ENCODE peak calls at places on chromosomes 13 and 19, in four cellular contexts. N is HEK293T, V is K562, J is HepG2. Q is an unnamed sample.

GRCh38 chr13:69828527-69828926 is 279.1 kb upstream of the ATXN8OS start:
- DNase-seq in N (peak; percentile 69), V (no peak), J (no peak), Q (peak; percentile 19)

GRCh38 chr13:95153647-95154405 is 147.4 kb downstream of the ABCC4 start:
- DNase-seq in N (no peak), V (no peak), J (no peak), Q (no peak)

GRCh38 chr19:38061294-38061693 is 154.3 kb downstream of the SIPA1L3 start:
- DNase-seq in N (no peak), V (no peak), J (no peak), Q (no peak)

GRCh38 chr19:53991224-53992113 is at the start of gene CACNG6:
- DNase-seq in N (peak; percentile 49), V (peak; percentile 20), J (no peak), Q (peak; percentile 69)

GRCh38 chr19:3187662-3188511 is 2.2 kb downstream of the NCLN start:
- DNase-seq in N (no peak), V (no peak), J (no peak), Q (no peak)

GRCh38 chr19:50873056-50873455 is at the start of gene KLK2:
- DNase-seq in N (no peak), V (no peak), J (no peak), Q (no peak)

GRCh38 chr13:106152047-106152446 is 383.4 kb downstream of the EFNB2 start:
- DNase-seq in N (no peak), V (no peak), J (no peak), Q (no peak)

GRCh38 chr13:49354719-49355118 is 89.1 kb downstream of the CAB39L start:
- DNase-seq in N (no peak), V (no peak), J (peak; percentile 25), Q (no peak)

GRCh38 chr19:55616395-55616875 is 7.9 kb downstream of the ZNF784 start:
- DNase-seq in N (no peak), V (no peak), J (no peak), Q (no peak)

GRCh38 chr13:113390874-113391497 is 27.1 kb upstream of the GRTP1 start:
- DNase-seq in N (no peak), V (no peak), J (no peak), Q (peak; percentile 60)

GRCh38 chr13:66618702-66619101 is 611.4 kb downstream of the PCDH9 start:
- DNase-seq in N (peak; percentile 87), V (peak; percentile 9), J (peak; percentile 5), Q (no peak)

GRCh38 chr13:40878321-40878720 is 88.9 kb downstream of the SLC25A15 start:
- DNase-seq in N (no peak), V (no peak), J (no peak), Q (no peak)

GRCh38 chr13:109782066-109782822 is 4.1 kb downstream of the IRS2 start:
- DNase-seq in N (no peak), V (no peak), J (no peak), Q (no peak)

GRCh38 chr13:25501231-25501630 is 129.5 kb downstream of the ATP8A2 start:
- DNase-seq in N (no peak), V (no peak), J (no peak), Q (no peak)

GRCh38 chr13:27374650-27375049 is 49.8 kb upstream of the GTF3A start:
- DNase-seq in N (peak; percentile 81), V (peak; percentile 69), J (peak; percentile 74), Q (peak; percentile 66)

GRCh38 chr13:94704347-94705080 is 7.8 kb downstream of the SOX21 start:
- DNase-seq in N (no peak), V (no peak), J (no peak), Q (peak; percentile 32)

GRCh38 chr19:43636121-43636683 is 3.4 kb downstream of the CADM4 start:
- DNase-seq in N (no peak), V (no peak), J (peak; percentile 24), Q (peak; percentile 62)

GRCh38 chr19:23116802-23117571 is at the start of gene ZNF730:
- DNase-seq in N (no peak), V (peak; percentile 38), J (no peak), Q (peak; percentile 84)

GRCh38 chr19:29537601-29538000 is 11.8 kb downstream of the VSTM2B start:
- DNase-seq in N (no peak), V (no peak), J (no peak), Q (no peak)

GRCh38 chr13:74132152-74132767 is 1.9 kb downstream of the KLF12 start:
- DNase-seq in N (peak; percentile 47), V (no peak), J (peak; percentile 15), Q (no peak)

GRCh38 chr13:45690636-45691035 is 11.5 kb upstream of the CBY2 start:
- DNase-seq in N (no peak), V (no peak), J (no peak), Q (no peak)

GRCh38 chr13:109274188-109274821 is 512.1 kb downstream of the IRS2 start:
- DNase-seq in N (no peak), V (no peak), J (no peak), Q (peak; percentile 21)

GRCh38 chr19:5547881-5548280 is 19.9 kb downstream of the TINCR start:
- DNase-seq in N (peak; percentile 70), V (peak; percentile 47), J (peak; percentile 38), Q (peak; percentile 69)

GRCh38 chr13:98541701-98542203 is 35.2 kb downstream of the STK24 start:
- DNase-seq in N (peak; percentile 30), V (no peak), J (no peak), Q (no peak)

GRCh38 chr13:39887424-39887823 is 232.0 kb downstream of the COG6 start:
- DNase-seq in N (no peak), V (no peak), J (no peak), Q (no peak)

GRCh38 chr19:17021793-17022590 is 4.6 kb downstream of the CPAMD8 start:
- DNase-seq in N (no peak), V (no peak), J (peak; percentile 11), Q (no peak)

GRCh38 chr13:25037057-25037813 is 58.7 kb upstream of the PABPC3 start:
- DNase-seq in N (peak; percentile 39), V (peak; percentile 17), J (peak; percentile 52), Q (peak; percentile 55)

GRCh38 chr13:24821207-24821606 is 57.2 kb downstream of the RNF17 start:
- DNase-seq in N (no peak), V (no peak), J (no peak), Q (no peak)

GRCh38 chr13:110274687-110275086 is 32.3 kb downstream of the COL4A1 start:
- DNase-seq in N (no peak), V (no peak), J (no peak), Q (no peak)

GRCh38 chr19:34596115-34596514 is 80.8 kb downstream of the SCGB2B2 start:
- DNase-seq in N (no peak), V (no peak), J (no peak), Q (no peak)

GRCh38 chr19:34597596-34597995 is 79.4 kb downstream of the SCGB2B2 start:
- DNase-seq in N (no peak), V (no peak), J (no peak), Q (no peak)

GRCh38 chr19:34598217-34599155 is 78.5 kb downstream of the SCGB2B2 start:
- DNase-seq in N (no peak), V (no peak), J (no peak), Q (no peak)

GRCh38 chr19:34596989-34597388 is 80.0 kb downstream of the SCGB2B2 start:
- DNase-seq in N (no peak), V (no peak), J (no peak), Q (no peak)

DNA sequence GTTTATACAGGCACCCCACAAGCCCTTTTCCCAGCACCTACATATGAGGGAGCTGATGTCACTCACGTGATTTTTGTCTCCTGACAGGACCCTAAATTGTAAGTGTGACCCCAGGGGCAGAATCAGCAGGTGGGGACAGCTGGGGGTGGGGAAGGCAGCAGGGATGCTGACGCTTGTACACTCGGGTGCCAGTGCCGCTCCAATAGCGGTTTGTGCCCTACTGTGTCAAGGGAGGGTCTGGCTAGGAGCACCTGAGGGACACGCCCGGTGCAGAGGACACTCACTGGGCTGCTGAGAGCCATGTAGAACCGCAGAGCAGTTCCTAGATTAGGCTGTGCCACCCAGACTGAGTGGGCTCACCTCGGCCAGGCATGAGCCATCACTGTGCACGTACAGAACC is 81.3 kb downstream of the SCGB2B2 start:
- DNase-seq in N (no peak), V (no peak), J (no peak), Q (no peak)
- TF ChIP-seq ELF4 in N (no peak), V (no peak), J (no peak), Q (no peak)

DNA sequence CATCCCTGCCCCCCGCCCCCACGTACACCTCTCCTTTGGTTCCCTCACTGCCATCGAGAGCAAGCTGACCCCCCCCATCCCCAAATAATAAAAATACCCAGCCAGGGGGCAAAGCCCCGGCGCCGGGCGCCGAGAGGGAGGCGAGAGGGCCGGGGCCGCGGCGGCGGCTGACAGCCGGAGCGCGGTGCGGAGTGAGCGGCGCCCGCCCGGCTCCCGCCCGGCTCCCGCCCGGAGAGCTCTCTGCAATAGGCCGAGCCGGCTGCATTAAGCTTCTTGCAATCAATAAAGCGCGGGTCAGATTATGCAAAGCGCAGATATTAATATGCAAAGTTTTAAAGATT is 40.9 kb downstream of the DEDD2 start:
- DNase-seq in N (peak; percentile 65), V (no peak), J (no peak), Q (no peak)
- TF ChIP-seq ELF4 in N (no peak), V (no peak), J (no peak), Q (no peak)

GRCh38 chr19:47280183-47280797 is 5.6 kb downstream of the INAFM1 start:
- DNase-seq in N (peak; percentile 53), V (peak; percentile 62), J (peak; percentile 42), Q (peak; percentile 87)
- TF ChIP-seq ELF4 in N (no peak), V (no peak), J (no peak), Q (no peak)

GRCh38 chr13:90585392-90585791 is 762.1 kb upstream of the MIR17HG start:
- DNase-seq in N (no peak), V (no peak), J (no peak), Q (no peak)
- TF ChIP-seq ELF4 in N (no peak), V (no peak), J (no peak), Q (no peak)

GRCh38 chr13:33235078-33235477 is 50.5 kb downstream of the STARD13 start:
- DNase-seq in N (no peak), V (no peak), J (peak; percentile 71), Q (no peak)
- TF ChIP-seq ELF4 in N (no peak), V (no peak), J (no peak), Q (no peak)

GRCh38 chr19:1656988-1657536 is 4.6 kb upstream of the TCF3 start:
- DNase-seq in N (no peak), V (no peak), J (no peak), Q (no peak)
- TF ChIP-seq ELF4 in N (no peak), V (no peak), J (no peak), Q (no peak)

Q was measured in WTC11.